ENCODE peak calls at places on chromosomes 6 and 20, in four cellular contexts. T is cardiac muscle cell, L is hepatocyte, Y is adrenal gland. P is an unnamed sample.

GRCh38 chr6:116206231-116206903 is 47.5 kb downstream of the TSPYL4 start:
- DNase-seq in T (peak; percentile 57), L (no peak), Y (no peak), P (no peak)

GRCh38 chr6:142822882-142823578 is 121.9 kb downstream of the HIVEP2 start:
- DNase-seq in T (no peak), L (no peak), Y (no peak), P (no peak)

GRCh38 chr20:34300809-34301586 is 2.2 kb downstream of the AHCY start:
- DNase-seq in T (no peak), L (peak; percentile 40), Y (no peak), P (no peak)

GRCh38 chr6:74510878-74511277 is 695.0 kb downstream of the COL12A1 start:
- DNase-seq in T (peak; percentile 21), L (no peak), Y (no peak), P (no peak)

GRCh38 chr6:1770435-1770843 is 160.7 kb downstream of the FOXC1 start:
- DNase-seq in T (no peak), L (no peak), Y (no peak), P (no peak)

GRCh38 chr20:58251979-58252591 is 23.6 kb upstream of the ANKRD60 start:
- DNase-seq in T (peak; percentile 86), L (peak; percentile 45), Y (no peak), P (no peak)

GRCh38 chr6:115932481-115932880 is 128.2 kb downstream of the FRK start:
- DNase-seq in T (peak; percentile 36), L (no peak), Y (no peak), P (no peak)

GRCh38 chr6:14983599-14984296 is 262.1 kb upstream of the JARID2 start:
- DNase-seq in T (peak; percentile 7), L (no peak), Y (no peak), P (no peak)

GRCh38 chr20:44019638-44020335 is 105.1 kb downstream of the TOX2 start:
- DNase-seq in T (peak; percentile 42), L (no peak), Y (peak; percentile 53), P (no peak)

GRCh38 chr6:151806757-151807512 is 547 bp upstream of the ESR1 start:
- DNase-seq in T (peak; percentile 41), L (peak; percentile 5), Y (no peak), P (no peak)

GRCh38 chr6:87968435-87969278 is 79.0 kb upstream of the SPACA1 start:
- DNase-seq in T (peak; percentile 27), L (peak; percentile 43), Y (no peak), P (peak; percentile 18)

GRCh38 chr6:79184086-79184485 is 50.4 kb downstream of the HMGN3 start:
- DNase-seq in T (no peak), L (no peak), Y (no peak), P (no peak)

GRCh38 chr6:82040405-82041221 is 206.9 kb downstream of the IBTK start:
- DNase-seq in T (peak; percentile 76), L (peak; percentile 78), Y (peak; percentile 76), P (peak; percentile 35)

GRCh38 chr20:21609981-21610380 is 95.5 kb upstream of the PAX1 start:
- DNase-seq in T (no peak), L (no peak), Y (no peak), P (no peak)

GRCh38 chr6:112595201-112595600 is 248.1 kb downstream of the RFPL4B start:
- DNase-seq in T (no peak), L (no peak), Y (no peak), P (no peak)

GRCh38 chr20:10352934-10353866 is 80.8 kb downstream of the MKKS start:
- DNase-seq in T (peak; percentile 81), L (no peak), Y (no peak), P (no peak)

GRCh38 chr6:139370047-139370706 is 4.3 kb downstream of the CITED2 start:
- DNase-seq in T (peak; percentile 84), L (peak; percentile 62), Y (peak; percentile 69), P (no peak)

GRCh38 chr20:14720251-14720650 is 382.8 kb upstream of the FLRT3 start:
- DNase-seq in T (no peak), L (no peak), Y (no peak), P (no peak)

GRCh38 chr20:30919514-30920188 is 337.8 kb upstream of the DEFB115 start:
- DNase-seq in T (no peak), L (no peak), Y (no peak), P (no peak)

GRCh38 chr6:96436398-96436797 is 85.2 kb upstream of the UFL1 start:
- DNase-seq in T (no peak), L (no peak), Y (no peak), P (no peak)

GRCh38 chr6:11650297-11650696 is 112.7 kb downstream of the TMEM170B start:
- DNase-seq in T (peak; percentile 87), L (no peak), Y (peak; percentile 54), P (no peak)

GRCh38 chr6:135962731-135963130 is 111.2 kb downstream of the PDE7B start:
- DNase-seq in T (peak; percentile 92), L (no peak), Y (no peak), P (no peak)

GRCh38 chr20:41650221-41650948 is 32.2 kb upstream of the CHD6 start:
- DNase-seq in T (no peak), L (peak; percentile 61), Y (no peak), P (peak; percentile 75)

GRCh38 chr20:35742741-35743523 is 872 bp upstream of the RBM39 start:
- DNase-seq in T (peak; percentile 25), L (peak; percentile 31), Y (no peak), P (no peak)

GRCh38 chr6:84902354-84902928 is 138.0 kb upstream of the TBX18 start:
- DNase-seq in T (no peak), L (no peak), Y (no peak), P (no peak)

DNA sequence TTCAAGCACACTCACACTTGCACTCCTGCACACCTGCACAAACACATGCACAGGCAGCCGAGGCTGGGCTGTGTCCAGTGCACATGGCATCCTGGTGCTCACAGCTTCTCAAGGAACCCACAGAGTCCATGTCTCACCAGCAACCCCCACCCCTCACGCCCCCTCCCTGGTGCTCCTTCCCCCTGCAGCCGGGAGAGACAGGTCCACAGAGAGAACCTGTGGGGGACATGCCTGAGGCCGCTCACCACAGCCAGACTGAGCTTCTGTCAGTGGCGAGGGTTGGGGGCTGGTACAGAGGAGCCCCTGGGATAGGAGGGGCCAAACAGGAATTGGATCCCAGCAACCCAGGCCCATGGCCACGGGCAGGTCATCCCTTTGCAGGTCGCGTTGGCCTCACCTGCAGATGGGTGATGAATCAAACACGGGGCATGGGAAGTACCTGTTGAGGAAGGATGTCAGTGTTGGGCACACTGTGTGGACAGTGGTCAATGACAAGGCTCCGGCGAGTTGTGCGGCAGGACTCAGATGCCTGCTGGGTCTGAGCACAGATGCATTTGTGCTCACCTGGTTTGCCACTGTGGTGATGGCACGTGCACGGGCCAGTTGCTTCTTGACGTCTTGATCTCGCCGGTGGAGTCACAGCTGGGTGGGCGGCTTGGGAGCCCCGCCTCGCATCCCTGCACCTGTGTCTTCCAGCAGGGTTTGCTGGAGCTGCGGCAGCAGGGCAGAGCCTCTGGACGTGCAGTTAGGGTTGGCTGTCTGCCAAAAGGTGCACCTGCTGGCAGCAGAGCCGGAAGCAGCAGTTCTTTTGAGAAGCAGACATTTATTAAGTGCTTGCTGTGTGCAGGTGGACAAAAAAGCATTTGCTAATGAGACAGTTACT is 113.0 kb downstream of the ERMARD start:
- DNase-seq in T (no peak), L (no peak), Y (peak; percentile 29), P (peak; percentile 53)
- H3K4me1 ChIP-seq in T (no peaks in the 10 kb centered on the region), L (peaks cover 15% of the 10 kb centered on the region), Y (no peaks in the 10 kb centered on the region), P (no peaks in the 10 kb centered on the region)

GRCh38 chr20:17647391-17648305 is 34.4 kb downstream of the RRBP1 start:
- DNase-seq in T (no peak), L (no peak), Y (no peak), P (no peak)

GRCh38 chr20:17648306-17648646 is 33.8 kb downstream of the RRBP1 start:
- DNase-seq in T (no peak), L (no peak), Y (peak; percentile 81), P (no peak)

GRCh38 chr20:17645546-17646208 is 36.4 kb downstream of the RRBP1 start:
- DNase-seq in T (no peak), L (no peak), Y (no peak), P (no peak)

GRCh38 chr20:17646209-17646717 is 35.8 kb downstream of the RRBP1 start:
- DNase-seq in T (no peak), L (no peak), Y (peak; percentile 78), P (no peak)

DNA sequence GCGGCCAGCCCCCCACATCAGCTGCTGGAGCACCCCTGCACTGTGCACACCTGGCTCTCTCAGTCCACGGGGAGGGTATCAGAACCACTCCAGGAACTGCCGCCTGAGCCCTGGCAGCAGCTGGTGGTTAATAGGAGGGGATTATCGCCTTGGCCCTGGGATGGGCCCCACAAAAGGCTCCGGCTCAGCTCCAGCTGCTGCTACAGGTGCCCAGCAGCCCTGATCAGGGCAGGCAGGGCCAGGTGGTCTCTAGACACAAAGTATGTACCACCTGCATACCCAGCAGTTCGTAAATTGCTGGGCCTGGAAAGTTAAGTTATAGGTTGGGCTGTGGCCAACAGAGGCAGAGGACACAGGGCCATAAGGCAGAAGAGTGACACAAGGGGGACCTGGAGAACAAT is 35.1 kb downstream of the RRBP1 start:
- DNase-seq in T (no peak), L (no peak), Y (no peak), P (no peak)
- H3K27ac ChIP-seq in T (peak overlapping the region; percentile 73), L (no peak overlapping the region), Y (peak overlapping the region; percentile 71), P (no peak overlapping the region)

DNA sequence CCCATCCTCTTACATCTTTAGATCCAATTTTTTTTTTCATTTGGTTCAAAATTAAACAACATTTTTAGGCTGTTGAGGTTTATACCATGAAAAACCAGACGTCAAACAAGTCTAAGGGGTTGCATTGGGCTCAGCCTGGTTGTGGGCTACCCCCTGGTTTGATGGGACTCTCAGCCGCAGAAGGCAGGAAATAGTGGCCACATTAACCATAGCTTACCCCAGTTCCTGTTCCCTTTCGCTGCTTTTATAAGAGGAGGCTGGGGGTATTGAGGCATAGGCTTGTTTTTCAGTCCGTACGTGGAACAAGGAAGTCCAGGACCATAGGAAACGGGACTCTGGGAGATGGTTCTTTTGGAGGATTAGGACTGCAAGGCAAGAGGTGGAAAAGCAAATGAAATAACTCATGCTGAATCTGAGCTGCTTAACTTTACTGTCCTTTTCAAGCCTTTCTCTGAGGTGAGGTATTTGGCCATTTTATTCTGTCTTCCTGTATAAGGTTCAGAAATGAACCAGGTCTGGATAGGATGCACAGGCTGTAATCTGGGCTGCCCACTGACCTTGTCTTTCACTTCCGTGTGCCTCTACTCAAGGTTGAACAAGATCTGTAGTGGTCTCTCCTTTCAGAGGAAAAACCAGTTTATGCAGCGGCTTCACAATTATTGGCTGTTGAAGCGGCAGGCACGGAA is 7.7 kb downstream of the BRPF3 start:
- DNase-seq in T (no peak), L (no peak), Y (no peak), P (no peak)
- H3K4me3 ChIP-seq in T (no peak overlapping the region), L (no peak overlapping the region), Y (no peak overlapping the region), P (no peak overlapping the region)

GRCh38 chr6:31660998-31661866 is 654 bp upstream of the C6orf47 start:
- DNase-seq in T (peak; percentile 70), L (no peak), Y (no peak), P (no peak)

GRCh38 chr6:31664790-31665500 is at the start of gene GPANK1:
- DNase-seq in T (peak; percentile 97), L (peak; percentile 95), Y (peak; percentile 97), P (peak; percentile 96)

GRCh38 chr6:31661867-31662723 is 1.5 kb upstream of the C6orf47 start:
- DNase-seq in T (no peak), L (no peak), Y (no peak), P (no peak)

GRCh38 chr6:31663961-31664789 is 622 bp downstream of the GPANK1 start:
- DNase-seq in T (peak; percentile 78), L (peak; percentile 44), Y (peak; percentile 77), P (no peak)

GRCh38 chr6:31663087-31663960 is 1.5 kb downstream of the GPANK1 start:
- DNase-seq in T (peak; percentile 20), L (no peak), Y (no peak), P (no peak)
- H3K4me1 ChIP-seq in T (peaks cover 25% of the 10 kb centered on the region), L (peaks cover 34% of the 10 kb centered on the region), Y (peaks cover 20% of the 10 kb centered on the region), P (peaks cover 27% of the 10 kb centered on the region)